ENCODE peak calls at places on chromosomes 4 and X, in nine cellular contexts. D is astrocyte of the spinal cord; T is activated T-cell treated with anti-CD3 and anti-CD28 coated beads for 48 hours; J is NCI-H146; B is CD4-positive, alpha-beta T cell; I is ELR; F is NCI-H460; K is cerebellar cortex; M is heart right ventricle. C is an unnamed sample.

GRCh38 chr4:151730003-151730559 is 30.7 kb downstream of the GATB start:
- DNase-seq in D (no peak), T (no peak), F (peak), I (peak), J (no peak), B (no peak), M (no peak), K (no peak), C (peak)

GRCh38 chrX:68186552-68187262 is 246.6 kb downstream of the OPHN1 start:
- DNase-seq in D (no peak), B (no peak), F (peak), T (no peak), K (no peak), M (no peak), J (no peak), I (peak), C (peak)

GRCh38 chr4:54227261-54228063 is 1.6 kb upstream of the PDGFRA start:
- DNase-seq in B (no peak), F (no peak), K (peak), J (no peak), D (peak), M (peak), I (peak), T (no peak), C (peak)

GRCh38 chr4:84955168-84955567 is 11.3 kb downstream of the WDFY3 start:
- DNase-seq in J (no peak), I (no peak), F (no peak), M (no peak), K (no peak), B (no peak), T (no peak), D (no peak), C (no peak)

GRCh38 chr4:124694306-124694705 is 18.2 kb downstream of the ANKRD50 start:
- DNase-seq in T (no peak), F (no peak), B (no peak), I (no peak), J (no peak), K (no peak), M (no peak), D (no peak), C (no peak)

GRCh38 chr4:147547314-147548056 is 66.6 kb downstream of the EDNRA start:
- DNase-seq in T (no peak), B (no peak), I (peak), J (no peak), M (no peak), F (no peak), D (peak), K (no peak), C (peak)

GRCh38 chrX:24259544-24260240 is 54.2 kb downstream of the SUPT20HL2 start:
- DNase-seq in T (no peak), M (no peak), K (peak), D (peak), I (peak), B (no peak), F (peak), J (peak), C (peak)

GRCh38 chr4:931194-931959 is 739 bp downstream of the GAK start:
- DNase-seq in K (no peak), F (no peak), T (peak), D (no peak), M (no peak), B (no peak), J (peak), I (peak), C (peak)

GRCh38 chr4:122796801-122797404 is 29.7 kb upstream of the FGF2 start:
- DNase-seq in F (no peak), B (no peak), I (no peak), K (no peak), J (no peak), T (no peak), D (no peak), M (no peak), C (peak)

GRCh38 chr4:76982638-76983579 is 33.4 kb downstream of the SEPTIN11 start:
- DNase-seq in D (no peak), F (no peak), K (no peak), M (no peak), T (no peak), I (peak), J (no peak), B (no peak), C (peak)

GRCh38 chr4:22897520-22898108 is 204.9 kb downstream of the GBA3 start:
- DNase-seq in K (peak), I (peak), M (no peak), T (peak), D (peak), J (peak), F (peak), B (no peak), C (peak)

GRCh38 chrX:40531056-40531826 is 49.5 kb upstream of the ATP6AP2 start:
- DNase-seq in D (no peak), K (no peak), T (no peak), B (no peak), M (peak), F (no peak), J (peak), I (no peak), C (no peak)

GRCh38 chr4:7193040-7193958 is 961 bp downstream of the SORCS2 start:
- DNase-seq in T (no peak), K (no peak), B (no peak), F (no peak), I (no peak), J (no peak), M (no peak), D (no peak), C (no peak)

GRCh38 chrX:50973199-50973598 is 62.7 kb downstream of the BMP15 start:
- DNase-seq in I (no peak), J (no peak), T (no peak), D (no peak), B (no peak), M (no peak), K (no peak), F (no peak), C (no peak)

GRCh38 chr4:7313991-7314390 is 120.7 kb downstream of the PSAPL1 start:
- DNase-seq in I (no peak), T (no peak), F (no peak), J (no peak), B (no peak), K (no peak), M (no peak), D (no peak), C (no peak)

GRCh38 chrX:106612403-106612789 is 618 bp downstream of the RADX start:
- DNase-seq in M (no peak), F (no peak), D (peak), K (no peak), T (no peak), J (no peak), B (no peak), I (peak), C (no peak)

GRCh38 chr4:54525602-54526001 is 132.2 kb upstream of the KIT start:
- DNase-seq in B (no peak), F (no peak), I (peak), M (no peak), D (peak), J (no peak), T (no peak), K (no peak), C (peak)

GRCh38 chr4:7324651-7325121 is 110.0 kb downstream of the PSAPL1 start:
- DNase-seq in B (no peak), T (no peak), F (no peak), I (no peak), K (no peak), D (no peak), J (peak), M (no peak), C (no peak)

GRCh38 chr4:147789596-147789995 is 57.7 kb downstream of the ARHGAP10 start:
- DNase-seq in M (no peak), I (no peak), T (no peak), F (no peak), D (no peak), B (no peak), J (no peak), K (no peak), C (peak)

GRCh38 chr4:83413676-83414075 is 41.9 kb downstream of the HELQ start:
- DNase-seq in J (no peak), I (peak), D (no peak), T (no peak), B (no peak), M (no peak), K (no peak), F (no peak), C (peak)

GRCh38 chr4:85968945-85969830 is 390.7 kb downstream of the MAPK10 start:
- DNase-seq in F (peak), J (no peak), T (no peak), B (no peak), D (peak), K (peak), I (peak), M (no peak), C (peak)

GRCh38 chr4:5558502-5558901 is 149.9 kb downstream of the EVC2 start:
- DNase-seq in T (no peak), F (no peak), M (no peak), I (no peak), D (no peak), B (no peak), K (no peak), J (no peak), C (no peak)

GRCh38 chr4:187491959-187492358 is 503.6 kb upstream of the ZFP42 start:
- DNase-seq in D (no peak), T (no peak), I (no peak), K (no peak), F (no peak), B (no peak), J (no peak), M (no peak), C (no peak)

GRCh38 chrX:125289209-125289608 is 30.5 kb upstream of the TEX13C start:
- DNase-seq in T (no peak), D (peak), K (no peak), M (no peak), B (no peak), J (no peak), I (peak), F (no peak), C (no peak)

GRCh38 chr4:5960197-5960880 is 57.9 kb downstream of the C4orf50 start:
- DNase-seq in J (no peak), B (no peak), K (no peak), T (no peak), F (no peak), I (no peak), M (no peak), D (no peak), C (no peak)

GRCh38 chrX:119605398-119605738 is 856 bp downstream of the NKRF start:
- DNase-seq in K (peak), D (no peak), T (no peak), J (peak), I (peak), B (no peak), F (no peak), M (peak), C (no peak)

GRCh38 chr4:125140966-125141495 is 173.7 kb upstream of the FAT4 start:
- DNase-seq in B (no peak), T (no peak), D (peak), M (no peak), K (no peak), J (no peak), I (peak), F (no peak), C (peak)

GRCh38 chrX:112512509-112512908 is 167.2 kb downstream of the LHFPL1 start:
- DNase-seq in K (no peak), B (no peak), D (no peak), T (no peak), I (no peak), F (no peak), M (no peak), J (no peak), C (no peak)

GRCh38 chrX:136528645-136529315 is 3.2 kb upstream of the VGLL1 start:
- DNase-seq in J (no peak), D (no peak), I (no peak), F (no peak), B (no peak), T (no peak), K (no peak), M (no peak), C (no peak)

GRCh38 chr4:5678977-5679376 is 29.4 kb downstream of the EVC2 start:
- DNase-seq in F (no peak), J (no peak), T (no peak), M (no peak), K (no peak), D (no peak), B (no peak), I (peak), C (no peak)

GRCh38 chr4:80180743-80181142 is 16.6 kb upstream of the PRDM8 start:
- DNase-seq in D (no peak), B (no peak), T (no peak), K (no peak), F (no peak), J (no peak), I (peak), M (no peak), C (no peak)

GRCh38 chrX:152038798-152039197 is 64.3 kb upstream of the GABRE start:
- DNase-seq in T (no peak), B (no peak), F (no peak), J (no peak), K (no peak), I (no peak), M (no peak), D (no peak), C (no peak)

GRCh38 chrX:16870095-16870860 is at the start of gene RBBP7:
- DNase-seq in F (peak), J (peak), K (peak), T (peak), D (peak), B (peak), M (peak), I (peak), C (peak)

GRCh38 chrX:8815460-8816065 is 14.4 kb upstream of the FAM9A start:
- DNase-seq in B (no peak), J (peak), M (no peak), T (no peak), D (peak), K (peak), I (peak), F (peak), C (peak)

GRCh38 chr4:142846105-142846728 is at the start of gene INPP4B:
- DNase-seq in J (peak), K (peak), D (peak), F (no peak), I (peak), B (peak), T (peak), M (peak), C (peak)

GRCh38 chr4:153735901-153736461 is 23.8 kb downstream of the RNF175 start:
- DNase-seq in F (no peak), J (no peak), I (no peak), D (no peak), M (no peak), B (no peak), T (no peak), K (no peak), C (no peak)

GRCh38 chr4:75514949-75515612 is 808 bp downstream of the THAP6 start:
- DNase-seq in F (no peak), J (peak), I (no peak), M (no peak), K (no peak), T (no peak), D (no peak), B (no peak), C (no peak)